ENCODE peak calls at places on chromosomes 4 and X, in nine cellular contexts. Z, Y, M, S, A, L, O, I and P are unnamed samples.

GRCh38 chr4:89518259-89518658 is 210.7 kb upstream of the GPRIN3 start:
- DNase-seq in Z (no peak), Y (no peak), M (no peak), S (no peak), A (no peak), L (no peak), O (no peak), I (no peak), P (no peak)

GRCh38 chr4:56908206-56909082 is 744 bp downstream of the REST start:
- DNase-seq in Z (peak; percentile 78), Y (peak; percentile 60), M (peak; percentile 95), S (peak; percentile 94), A (peak; percentile 71), L (peak; percentile 73), O (peak; percentile 57), I (peak; percentile 58), P (peak; percentile 65)

GRCh38 chrX:39909996-39910395 is 187.8 kb downstream of the BCOR start:
- DNase-seq in Z (no peak), Y (no peak), M (no peak), S (no peak), A (no peak), L (no peak), O (no peak), I (no peak), P (no peak)

GRCh38 chr4:170014359-170015008 is 11.7 kb downstream of the MFAP3L start:
- DNase-seq in Z (no peak), Y (no peak), M (no peak), S (no peak), A (no peak), L (peak; percentile 32), O (no peak), I (peak; percentile 85), P (no peak)

GRCh38 chr4:118732591-118733330 is 47.6 kb downstream of the METTL14 start:
- DNase-seq in Z (no peak), Y (no peak), M (no peak), S (no peak), A (peak; percentile 55), L (no peak), O (no peak), I (no peak), P (no peak)

GRCh38 chr4:151409470-151410313 is 716 bp downstream of the FHIP1A start:
- DNase-seq in Z (no peak), Y (no peak), M (peak; percentile 87), S (peak; percentile 41), A (peak; percentile 17), L (peak; percentile 53), O (no peak), I (peak; percentile 17), P (peak; percentile 49)

GRCh38 chrX:51614353-51614752 is 4.4 kb downstream of the CENPVL3 start:
- DNase-seq in Z (peak; percentile 3), Y (no peak), M (no peak), S (peak; percentile 34), A (peak; percentile 58), L (no peak), O (no peak), I (no peak), P (no peak)

GRCh38 chr4:7903686-7904085 is 36.0 kb downstream of the AFAP1 start:
- DNase-seq in Z (no peak), Y (no peak), M (no peak), S (no peak), A (no peak), L (no peak), O (no peak), I (no peak), P (no peak)

GRCh38 chr4:174192943-174193342 is 90.5 kb downstream of the FBXO8 start:
- DNase-seq in Z (no peak), Y (no peak), M (no peak), S (no peak), A (no peak), L (no peak), O (no peak), I (no peak), P (no peak)

GRCh38 chr4:5510506-5510905 is 197.9 kb downstream of the EVC2 start:
- DNase-seq in Z (no peak), Y (no peak), M (no peak), S (no peak), A (no peak), L (no peak), O (no peak), I (no peak), P (no peak)

GRCh38 chr4:182880387-182881356 is 36.5 kb downstream of the DCTD start:
- DNase-seq in Z (no peak), Y (peak; percentile 57), M (no peak), S (no peak), A (peak; percentile 43), L (no peak), O (no peak), I (no peak), P (no peak)

GRCh38 chrX:19225906-19226305 is 103.6 kb upstream of the ADGRG2 start:
- DNase-seq in Z (peak; percentile 60), Y (no peak), M (no peak), S (no peak), A (peak; percentile 4), L (no peak), O (no peak), I (no peak), P (no peak)

GRCh38 chr4:3371038-3371437 is 70.7 kb upstream of the HGFAC start:
- DNase-seq in Z (no peak), Y (no peak), M (peak; percentile 68), S (no peak), A (peak; percentile 12), L (no peak), O (peak; percentile 7), I (no peak), P (no peak)

GRCh38 chr4:153112071-153112460 is 92.2 kb upstream of the TRIM2 start:
- DNase-seq in Z (no peak), Y (no peak), M (peak; percentile 34), S (no peak), A (no peak), L (no peak), O (peak; percentile 29), I (no peak), P (no peak)

GRCh38 chrX:47518105-47518504 is 35.1 kb upstream of the ZNF41 start:
- DNase-seq in Z (no peak), Y (no peak), M (no peak), S (no peak), A (no peak), L (no peak), O (no peak), I (no peak), P (no peak)

DNA sequence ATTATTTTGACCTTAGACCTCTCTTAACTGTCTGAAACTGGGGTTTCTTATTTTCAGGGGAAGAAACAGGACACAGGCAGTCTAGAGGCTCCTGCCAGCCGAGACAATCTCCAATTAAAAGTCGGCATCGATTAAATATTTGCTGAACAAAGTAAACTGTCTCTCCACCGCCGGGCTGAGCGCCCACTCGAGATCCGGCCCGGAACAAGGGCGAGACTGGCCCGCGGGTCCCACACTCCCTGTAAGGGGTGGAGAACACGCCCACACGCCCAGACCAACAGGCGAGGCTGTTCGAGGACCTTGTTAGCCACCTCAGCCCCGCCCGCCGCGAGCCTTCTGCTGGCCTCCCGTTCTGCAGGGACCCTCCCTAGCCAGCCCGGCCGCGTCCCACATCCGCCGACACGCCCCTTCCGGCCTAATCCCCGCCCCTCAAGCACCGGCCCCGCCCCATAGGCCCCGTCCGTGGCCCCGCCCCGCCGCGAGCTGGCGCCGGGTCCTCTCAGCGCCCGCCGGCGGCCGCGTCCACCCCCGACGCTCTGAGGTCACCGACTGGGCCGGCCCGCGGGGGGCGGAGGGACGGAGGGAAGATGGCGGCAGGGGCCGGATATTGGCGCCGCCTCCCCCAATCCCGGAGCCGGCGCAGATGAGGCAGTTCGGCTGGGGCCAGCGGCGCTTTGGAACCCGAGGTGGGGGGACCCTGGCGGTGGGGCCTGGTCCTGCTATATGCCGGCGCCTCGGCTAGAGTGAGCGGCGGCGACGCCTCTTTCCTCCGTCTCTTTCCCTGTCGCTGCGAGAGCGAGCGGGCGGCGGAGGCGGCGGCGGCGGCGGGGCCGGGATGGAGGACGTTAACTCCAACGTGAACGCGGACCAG is at the start of gene SLAIN2:
- DNase-seq in Z (peak; percentile 99), Y (peak; percentile 100), M (peak; percentile 100), S (peak; percentile 97), A (peak; percentile 99), L (peak; percentile 99), O (peak; percentile 99), I (peak; percentile 99), P (peak; percentile 100)
- TF ChIP-seq CTCF in Z (peak; percentile 24), Y (peak; percentile 55), M (peak; percentile 86), S (peak; percentile 60), A (peak; percentile 49), L (peak; percentile 20), O (peak; percentile 54), I (peak; percentile 47), P (peak; percentile 79)

DNA sequence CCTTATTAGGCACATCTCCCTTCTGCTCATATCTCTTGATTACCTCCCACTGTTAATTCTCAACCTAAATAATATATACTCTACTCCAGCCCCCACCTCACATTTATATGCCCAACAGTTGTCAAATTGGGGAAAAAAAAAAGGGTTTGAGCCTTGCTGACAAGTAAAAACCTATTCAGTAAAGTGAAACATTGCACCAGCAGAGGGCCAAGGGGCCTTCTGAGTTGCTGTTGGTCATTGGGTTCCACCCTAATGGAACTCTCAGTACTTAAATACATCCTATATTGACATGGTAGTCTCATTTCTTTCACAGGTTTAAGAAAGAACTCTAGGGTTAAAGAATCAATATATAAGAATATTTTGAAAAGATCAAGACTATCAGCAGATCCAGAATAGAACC is 362.2 kb downstream of the SMARCA1 start:
- DNase-seq in Z (no peak), Y (no peak), M (no peak), S (no peak), A (no peak), L (no peak), O (no peak), I (no peak), P (no peak)
- TF ChIP-seq CTCF in Z (no peak), Y (no peak), M (no peak), S (no peak), A (no peak), L (no peak), O (no peak), I (no peak), P (no peak)

GRCh38 chrX:110836982-110837381 is 41.4 kb upstream of the CHRDL1 start:
- DNase-seq in Z (no peak), Y (no peak), M (no peak), S (no peak), A (no peak), L (no peak), O (no peak), I (no peak), P (no peak)
- TF ChIP-seq CTCF in Z (no peak), Y (no peak), M (no peak), S (no peak), A (no peak), L (no peak), O (no peak), I (no peak), P (no peak)

DNA sequence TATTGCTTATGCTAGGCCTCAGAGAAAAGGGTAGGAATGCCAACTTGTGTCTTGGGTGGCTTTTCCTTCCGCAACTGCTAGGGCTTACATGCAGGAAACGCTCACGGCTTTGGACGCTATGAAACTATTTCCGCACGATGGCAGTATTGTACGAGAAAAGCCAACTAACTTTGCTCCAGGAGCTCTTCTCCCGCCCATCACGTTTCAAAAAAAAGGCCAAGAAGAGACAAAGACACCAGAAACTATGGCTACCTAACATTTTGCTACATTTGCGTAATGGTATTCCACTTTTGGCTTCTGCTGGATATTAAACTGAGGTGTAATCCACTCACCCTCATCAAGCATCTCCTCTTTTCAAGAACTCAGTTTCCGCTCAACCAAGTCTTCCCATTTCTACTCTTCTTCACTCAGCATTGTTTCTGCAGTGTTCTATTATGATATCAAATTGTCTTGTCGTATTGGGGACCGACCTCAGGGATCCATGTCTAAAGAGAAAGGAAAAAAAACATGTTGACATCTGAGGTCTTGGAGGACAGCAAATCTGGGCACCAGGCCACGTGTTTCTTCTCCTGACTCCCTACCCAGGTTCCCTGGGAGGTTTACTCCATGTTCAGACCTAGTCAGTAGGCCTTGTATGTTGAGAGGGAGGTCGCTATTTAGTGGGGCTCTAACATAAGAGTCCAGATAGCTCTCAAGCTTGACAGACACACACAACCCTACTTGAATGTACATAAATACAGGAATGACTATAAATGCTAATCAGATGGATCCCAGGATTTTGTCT is 239.4 kb upstream of the STK26 start:
- DNase-seq in Z (peak; percentile 34), Y (no peak), M (no peak), S (no peak), A (no peak), L (peak; percentile 82), O (peak; percentile 80), I (peak; percentile 78), P (no peak)
- TF ChIP-seq CTCF in Z (no peak), Y (no peak), M (no peak), S (no peak), A (no peak), L (peak; percentile 15), O (no peak), I (peak; percentile 44), P (no peak)